ENCODE peak calls at places on chromosomes 16 and 17, in nine cellular contexts. L, S, I, K, F, U, A, C and X are unnamed samples.

GRCh38 chr17:80649672-80650338 is 105.2 kb downstream of the RPTOR start:
- DNase-seq in L (peak), S (no peak), I (peak), K (peak), F (peak), U (peak), A (no peak), C (peak), X (no peak)

GRCh38 chr17:77146882-77147281 is 6.1 kb downstream of the SEC14L1 start:
- DNase-seq in L (no peak), S (no peak), I (no peak), K (no peak), F (no peak), U (no peak), A (no peak), C (no peak), X (no peak)

GRCh38 chr17:64074704-64075484 is 54.5 kb upstream of the ICAM2 start:
- DNase-seq in L (no peak), S (no peak), I (no peak), K (no peak), F (no peak), U (no peak), A (no peak), C (no peak), X (no peak)

GRCh38 chr17:49908782-49909714 is 59.9 kb upstream of the DLX4 start:
- DNase-seq in L (no peak), S (no peak), I (no peak), K (no peak), F (no peak), U (no peak), A (no peak), C (no peak), X (no peak)

GRCh38 chr17:48261297-48261880 is 153.8 kb downstream of the SNX11 start:
- DNase-seq in L (no peak), S (no peak), I (peak), K (no peak), F (peak), U (peak), A (no peak), C (peak), X (no peak)

GRCh38 chr17:17034028-17034427 is 8.2 kb upstream of the MPRIP start:
- DNase-seq in L (no peak), S (no peak), I (no peak), K (no peak), F (no peak), U (no peak), A (no peak), C (no peak), X (no peak)

GRCh38 chr17:17069849-17070248 is 27.6 kb downstream of the MPRIP start:
- DNase-seq in L (no peak), S (no peak), I (no peak), K (no peak), F (no peak), U (no peak), A (no peak), C (no peak), X (no peak)

GRCh38 chr17:65683428-65683827 is 122.0 kb upstream of the AXIN2 start:
- DNase-seq in L (no peak), S (no peak), I (no peak), K (no peak), F (no peak), U (no peak), A (no peak), C (no peak), X (no peak)

GRCh38 chr17:77480509-77481215 is 339.9 kb downstream of the SEC14L1 start:
- DNase-seq in L (no peak), S (no peak), I (no peak), K (no peak), F (peak), U (no peak), A (no peak), C (no peak), X (no peak)

GRCh38 chr17:11628831-11629230 is 30.6 kb downstream of the DNAH9 start:
- DNase-seq in L (no peak), S (no peak), I (no peak), K (no peak), F (no peak), U (no peak), A (no peak), C (no peak), X (no peak)

GRCh38 chr17:42529054-42529453 is 7.0 kb upstream of the NAGLU start:
- DNase-seq in L (no peak), S (no peak), I (no peak), K (no peak), F (no peak), U (no peak), A (no peak), C (no peak), X (no peak)

GRCh38 chr16:22217890-22218730 is 12.0 kb downstream of the EEF2K start:
- DNase-seq in L (no peak), S (no peak), I (peak), K (no peak), F (no peak), U (no peak), A (no peak), C (peak), X (no peak)

GRCh38 chr16:1439058-1439698 is 5.2 kb downstream of the CCDC154 start:
- DNase-seq in L (no peak), S (no peak), I (no peak), K (no peak), F (peak), U (no peak), A (no peak), C (no peak), X (no peak)